ENCODE peak calls at places on chromosomes 5 and 9, in six cellular contexts. W is left ventricle myocardium inferior, R is A549, K is neural progenitor cell, L is colonic mucosa, V is NT2/D1. P is an unnamed sample.

GRCh38 chr9:22037954-22038690 is 29.0 kb upstream of the CDKN2B start:
- DNase-seq in L (no peak), W (no peak), V (no peak), K (no peak), R (no peak), P (no peak)

GRCh38 chr5:24646915-24647314 is 2.1 kb upstream of the CDH10 start:
- DNase-seq in W (no peak), K (no peak), V (no peak), R (no peak), L (no peak), P (no peak)

GRCh38 chr5:165882099-165882498 is 2376.7 kb downstream of the MAT2B start:
- DNase-seq in K (no peak), W (no peak), V (no peak), L (no peak), R (no peak), P (no peak)

GRCh38 chr9:98791147-98792095 is 4.9 kb downstream of the ANKS6 start:
- DNase-seq in L (peak; percentile 83), V (peak; percentile 74), W (peak; percentile 82), R (peak; percentile 81), K (peak; percentile 80), P (peak; percentile 93)

GRCh38 chr5:172164773-172165212 is 23.2 kb downstream of the STK10 start:
- DNase-seq in R (no peak), W (peak; percentile 58), V (no peak), L (no peak), K (no peak), P (no peak)

GRCh38 chr5:141680751-141681201 is 1.3 kb downstream of the ARAP3 start:
- DNase-seq in K (peak; percentile 92), W (peak; percentile 67), V (peak; percentile 84), L (peak; percentile 40), R (no peak), P (no peak)

GRCh38 chr5:179819296-179820126 is 1.2 kb upstream of the SQSTM1 start:
- DNase-seq in V (no peak), L (peak; percentile 67), W (peak; percentile 61), K (peak; percentile 58), R (peak; percentile 89), P (peak; percentile 94)

GRCh38 chr5:37984300-37984699 is 144.5 kb upstream of the GDNF start:
- DNase-seq in W (no peak), K (no peak), R (no peak), V (no peak), L (no peak), P (no peak)

GRCh38 chr9:108755979-108756378 is 99.8 kb downstream of the ACTL7B start:
- DNase-seq in V (no peak), R (no peak), K (no peak), W (no peak), L (no peak), P (no peak)

GRCh38 chr9:100486479-100487176 is 13.7 kb downstream of the TMEFF1 start:
- DNase-seq in R (no peak), L (no peak), W (no peak), V (no peak), K (no peak), P (no peak)

GRCh38 chr5:149818116-149818515 is 88.0 kb downstream of the PPARGC1B start:
- DNase-seq in L (no peak), R (no peak), W (no peak), K (no peak), V (no peak), P (peak; percentile 34)

GRCh38 chr9:76756273-76756650 is 8.0 kb upstream of the PCA3 start:
- DNase-seq in R (peak; percentile 42), K (peak; percentile 73), V (peak; percentile 16), W (no peak), L (peak; percentile 57), P (peak; percentile 77)

GRCh38 chr5:95520176-95520575 is 34.6 kb downstream of the SKIC3 start:
- DNase-seq in W (no peak), L (no peak), R (no peak), V (no peak), K (no peak), P (no peak)

GRCh38 chr5:32680183-32680582 is 30.9 kb upstream of the NPR3 start:
- DNase-seq in L (no peak), R (no peak), W (no peak), V (peak; percentile 1), K (no peak), P (no peak)

GRCh38 chr5:72648511-72648910 is 141.3 kb upstream of the ZNF366 start:
- DNase-seq in W (no peak), R (no peak), L (no peak), V (no peak), K (no peak), P (no peak)

GRCh38 chr5:88502179-88503064 is 233.8 kb upstream of the TMEM161B start:
- DNase-seq in W (no peak), L (no peak), R (no peak), V (no peak), K (no peak), P (no peak)

GRCh38 chr5:141182248-141182647 is at the start of gene PCDHB16:
- DNase-seq in W (no peak), V (peak; percentile 40), L (no peak), K (peak; percentile 79), R (peak; percentile 24), P (peak; percentile 44)

GRCh38 chr9:99852617-99853016 is 30.9 kb downstream of the NR4A3 start:
- DNase-seq in V (no peak), R (no peak), W (no peak), K (no peak), L (no peak), P (no peak)

GRCh38 chr9:134041649-134041962 is 16.3 kb downstream of the BRD3OS start:
- DNase-seq in V (no peak), W (no peak), L (no peak), K (no peak), R (no peak), P (peak; percentile 68)

GRCh38 chr9:137049544-137050449 is 3.8 kb upstream of the NPDC1 start:
- DNase-seq in L (peak; percentile 77), R (peak; percentile 70), W (no peak), K (peak; percentile 86), V (no peak), P (no peak)

GRCh38 chr5:4987431-4987830 is 152.7 kb upstream of the ADAMTS16 start:
- DNase-seq in K (no peak), V (no peak), R (no peak), W (no peak), L (no peak), P (no peak)

GRCh38 chr9:21027295-21027694 is 4.1 kb downstream of the HACD4 start:
- DNase-seq in R (no peak), L (no peak), V (no peak), W (no peak), K (no peak), P (no peak)

GRCh38 chr5:31059889-31060288 is 133.6 kb upstream of the CDH6 start:
- DNase-seq in L (no peak), W (no peak), V (no peak), R (no peak), K (no peak), P (no peak)

GRCh38 chr5:76724871-76725270 is 8.9 kb downstream of the F2R start:
- DNase-seq in V (no peak), W (no peak), R (peak; percentile 44), L (no peak), K (no peak), P (no peak)

GRCh38 chr5:175862131-175863012 is 9.0 kb upstream of the CPLX2 start:
- DNase-seq in R (peak; percentile 78), L (no peak), V (no peak), K (no peak), W (no peak), P (no peak)

GRCh38 chr5:77211013-77211690 is 672 bp downstream of the PDE8B start:
- DNase-seq in K (peak; percentile 59), R (no peak), W (no peak), L (no peak), V (no peak), P (peak; percentile 55)

GRCh38 chr9:72932669-72933068 is 20.2 kb downstream of the ALDH1A1 start:
- DNase-seq in V (no peak), L (no peak), R (no peak), W (no peak), K (no peak), P (no peak)

GRCh38 chr5:43676083-43676840 is 73.3 kb downstream of the NNT start:
- DNase-seq in W (no peak), R (no peak), K (no peak), V (no peak), L (no peak), P (no peak)

GRCh38 chr9:137467161-137467581 is 8.0 kb upstream of the NSMF start:
- DNase-seq in K (no peak), V (no peak), R (no peak), L (no peak), W (no peak), P (no peak)

DNA sequence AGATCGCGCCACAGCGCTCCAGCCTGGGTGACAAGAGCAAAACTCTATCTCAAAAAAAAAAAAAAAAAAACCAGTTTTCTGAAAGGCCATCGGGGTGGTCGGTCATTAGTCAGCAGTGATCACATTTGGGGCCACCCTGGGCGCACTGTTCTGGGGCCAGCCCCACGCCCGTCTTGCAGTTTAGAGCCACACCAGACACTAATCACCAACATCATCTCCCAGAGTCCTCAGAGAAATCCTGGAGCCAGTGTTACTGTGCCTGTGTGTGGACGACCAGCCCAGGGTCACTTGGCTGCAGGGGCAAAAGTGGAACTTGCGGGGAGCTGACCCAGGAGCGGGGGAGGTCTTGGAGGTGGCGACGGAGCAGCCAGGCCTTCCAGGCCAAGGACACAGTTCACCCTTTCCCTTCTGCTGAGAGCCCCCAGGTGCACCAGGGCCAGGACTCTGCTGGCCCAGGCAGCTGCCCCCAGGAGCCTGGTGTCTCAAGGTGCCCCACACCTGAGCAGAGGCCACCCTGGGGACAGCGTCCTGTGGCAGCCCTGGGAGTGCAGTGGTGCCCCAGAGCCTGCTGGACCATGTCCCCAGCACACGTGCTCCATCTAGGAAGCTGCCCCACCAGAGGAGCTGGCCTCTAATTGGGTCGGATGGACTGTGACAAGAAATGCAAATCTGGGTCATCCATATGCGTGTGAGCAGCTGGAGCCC is 51.0 kb downstream of the NEK6 start:
- DNase-seq in R (no peak), K (no peak), L (no peak), V (no peak), W (no peak), P (no peak)
- H3K4me1 ChIP-seq in R (peaks cover 54% of the 10 kb centered on the region), K (no peaks in the 10 kb centered on the region), L (no peaks in the 10 kb centered on the region), V (peaks cover 23% of the 10 kb centered on the region), W (no peaks in the 10 kb centered on the region), P (no peaks in the 10 kb centered on the region)

DNA sequence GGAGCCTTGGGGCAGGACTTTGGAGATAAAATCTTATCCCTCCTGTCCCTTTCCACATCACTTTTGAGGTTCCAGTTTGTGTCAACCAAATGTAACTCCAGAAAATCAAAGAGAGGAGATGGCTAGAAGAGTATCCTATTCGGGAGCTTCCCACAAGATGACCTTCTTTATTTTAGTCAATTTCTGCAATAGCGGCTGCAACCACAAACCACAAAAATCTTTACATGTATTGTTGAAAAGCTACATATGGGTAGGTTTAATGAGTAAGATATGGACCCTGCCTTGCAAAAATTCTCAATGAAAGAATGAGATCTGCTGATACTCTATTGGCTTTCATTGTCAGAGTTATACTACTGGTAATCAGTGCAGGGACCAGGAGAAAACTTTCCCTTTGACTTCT is 92.2 kb upstream of the MAMDC2 start:
- DNase-seq in L (no peak), R (no peak), V (no peak), K (no peak), W (no peak), P (no peak)
- H3K4me1 ChIP-seq in L (no peaks in the 10 kb centered on the region), R (peaks cover 13% of the 10 kb centered on the region), V (no peaks in the 10 kb centered on the region), K (no peaks in the 10 kb centered on the region), W (no peaks in the 10 kb centered on the region), P (no peaks in the 10 kb centered on the region)

GRCh38 chr5:168883253-168883880 is 304.2 kb upstream of the PANK3 start:
- DNase-seq in L (no peak), W (no peak), K (peak; percentile 58), V (no peak), R (no peak), P (no peak)
- H3K4me1 ChIP-seq in L (no peaks in the 10 kb centered on the region), W (peaks cover 22% of the 10 kb centered on the region), K (peaks cover 38% of the 10 kb centered on the region), V (peaks cover 4% of the 10 kb centered on the region), R (peaks cover 6% of the 10 kb centered on the region), P (no peaks in the 10 kb centered on the region)

GRCh38 chr9:35909274-35909673 is at the start of gene SPAAR:
- DNase-seq in W (peak; percentile 46), R (no peak), K (no peak), L (no peak), V (no peak), P (no peak)
- H3K4me1 ChIP-seq in W (peaks cover 87% of the 10 kb centered on the region), R (peaks cover 56% of the 10 kb centered on the region), K (peaks cover 22% of the 10 kb centered on the region), L (peaks cover 50% of the 10 kb centered on the region), V (peaks cover 46% of the 10 kb centered on the region), P (peaks cover 38% of the 10 kb centered on the region)

P was measured in kidney.